ENCODE peak calls at places on chromosomes 11 and 22, in six cellular contexts. One of them, this sample, is unnamed.

GRCh38 chr22:38572065-38572464 is 2.1 kb upstream of the DMC1 start:
- DNase-seq in K562: peak; percentile 61
- DNase-seq in upper lobe of left lung: peak; percentile 23
- DNase-seq in sigmoid colon: no peak
- DNase-seq in HepG2: peak; percentile 38
- DNase-seq in GM12891: peak; percentile 22
- DNase-seq in this sample: peak; percentile 25

GRCh38 chr22:22940961-22941605 is 53.5 kb downstream of the IGLL5 start:
- DNase-seq in HepG2: no peak
- DNase-seq in upper lobe of left lung: peak; percentile 5
- DNase-seq in GM12891: no peak
- DNase-seq in K562: no peak
- DNase-seq in sigmoid colon: peak; percentile 59
- DNase-seq in this sample: no peak

GRCh38 chr11:68329496-68329895 is 17.1 kb downstream of the LRP5 start:
- DNase-seq in HepG2: no peak
- DNase-seq in K562: no peak
- DNase-seq in GM12891: no peak
- DNase-seq in sigmoid colon: no peak
- DNase-seq in upper lobe of left lung: no peak
- DNase-seq in this sample: no peak

GRCh38 chr11:28040384-28040783 is 67.6 kb downstream of the KIF18A start:
- DNase-seq in upper lobe of left lung: no peak
- DNase-seq in GM12891: no peak
- DNase-seq in sigmoid colon: no peak
- DNase-seq in K562: no peak
- DNase-seq in HepG2: no peak
- DNase-seq in this sample: no peak

GRCh38 chr11:23789938-23790371 is 706.9 kb upstream of the LUZP2 start:
- DNase-seq in GM12891: no peak
- DNase-seq in HepG2: no peak
- DNase-seq in K562: no peak
- DNase-seq in upper lobe of left lung: no peak
- DNase-seq in sigmoid colon: no peak
- DNase-seq in this sample: no peak

GRCh38 chr22:21961886-21962654 is 9.4 kb upstream of the PPM1F start:
- DNase-seq in HepG2: no peak
- DNase-seq in sigmoid colon: no peak
- DNase-seq in K562: no peak
- DNase-seq in upper lobe of left lung: no peak
- DNase-seq in GM12891: no peak
- DNase-seq in this sample: no peak

GRCh38 chr11:121091492-121092179 is 9.4 kb upstream of the TECTA start:
- DNase-seq in HepG2: peak; percentile 25
- DNase-seq in GM12891: no peak
- DNase-seq in K562: no peak
- DNase-seq in upper lobe of left lung: no peak
- DNase-seq in sigmoid colon: no peak
- DNase-seq in this sample: no peak

GRCh38 chr22:36419912-36420882 is 32.4 kb upstream of the MYH9 start:
- DNase-seq in HepG2: no peak
- DNase-seq in K562: no peak
- DNase-seq in upper lobe of left lung: no peak
- DNase-seq in GM12891: no peak
- DNase-seq in sigmoid colon: no peak
- DNase-seq in this sample: no peak

GRCh38 chr22:35883028-35883620 is 145.5 kb downstream of the RBFOX2 start:
- DNase-seq in upper lobe of left lung: no peak
- DNase-seq in K562: no peak
- DNase-seq in sigmoid colon: no peak
- DNase-seq in HepG2: no peak
- DNase-seq in GM12891: no peak
- DNase-seq in this sample: no peak

GRCh38 chr11:74179234-74180126 is 8.4 kb downstream of the PPME1 start:
- DNase-seq in K562: no peak
- DNase-seq in GM12891: no peak
- DNase-seq in HepG2: no peak
- DNase-seq in upper lobe of left lung: no peak
- DNase-seq in sigmoid colon: no peak
- DNase-seq in this sample: no peak

GRCh38 chr22:16960220-16960883 is 47.7 kb downstream of the GAB4 start:
- DNase-seq in K562: no peak
- DNase-seq in sigmoid colon: no peak
- DNase-seq in GM12891: no peak
- DNase-seq in HepG2: no peak
- DNase-seq in upper lobe of left lung: no peak
- DNase-seq in this sample: no peak

GRCh38 chr11:29255401-29255800 is 761.4 kb downstream of the KCNA4 start:
- DNase-seq in GM12891: no peak
- DNase-seq in sigmoid colon: no peak
- DNase-seq in K562: no peak
- DNase-seq in upper lobe of left lung: no peak
- DNase-seq in HepG2: no peak
- DNase-seq in this sample: no peak

GRCh38 chr11:124481365-124482323 is 36.1 kb upstream of the OR8B8 start:
- DNase-seq in HepG2: peak; percentile 9
- DNase-seq in sigmoid colon: no peak
- DNase-seq in upper lobe of left lung: no peak
- DNase-seq in GM12891: no peak
- DNase-seq in K562: peak; percentile 81
- DNase-seq in this sample: no peak

GRCh38 chr22:23655891-23656475 is 23.9 kb upstream of the DRICH1 start:
- DNase-seq in sigmoid colon: peak; percentile 37
- DNase-seq in GM12891: no peak
- DNase-seq in HepG2: no peak
- DNase-seq in K562: no peak
- DNase-seq in upper lobe of left lung: no peak
- DNase-seq in this sample: no peak

GRCh38 chr11:79055866-79056632 is 384.8 kb downstream of the TENM4 start:
- DNase-seq in GM12891: no peak
- DNase-seq in HepG2: no peak
- DNase-seq in sigmoid colon: no peak
- DNase-seq in K562: no peak
- DNase-seq in upper lobe of left lung: no peak
- DNase-seq in this sample: no peak

GRCh38 chr22:36425977-36426523 is 38.3 kb upstream of the MYH9 start:
- DNase-seq in upper lobe of left lung: no peak
- DNase-seq in K562: peak; percentile 82
- DNase-seq in HepG2: peak; percentile 74
- DNase-seq in sigmoid colon: no peak
- DNase-seq in GM12891: no peak
- DNase-seq in this sample: no peak

GRCh38 chr22:42877158-42877557 is 20.1 kb upstream of the ARFGAP3 start:
- DNase-seq in HepG2: no peak
- DNase-seq in sigmoid colon: no peak
- DNase-seq in K562: no peak
- DNase-seq in upper lobe of left lung: no peak
- DNase-seq in GM12891: no peak
- DNase-seq in this sample: no peak

GRCh38 chr11:97638825-97639224 is 1249.0 kb downstream of the JRKL start:
- DNase-seq in K562: no peak
- DNase-seq in GM12891: no peak
- DNase-seq in upper lobe of left lung: no peak
- DNase-seq in HepG2: no peak
- DNase-seq in sigmoid colon: no peak
- DNase-seq in this sample: no peak

GRCh38 chr22:36334081-36334831 is 53.5 kb downstream of the MYH9 start:
- DNase-seq in K562: peak; percentile 88
- DNase-seq in GM12891: no peak
- DNase-seq in sigmoid colon: peak; percentile 85
- DNase-seq in upper lobe of left lung: peak; percentile 69
- DNase-seq in HepG2: no peak
- DNase-seq in this sample: no peak

GRCh38 chr11:13972033-13972910 is 9.7 kb downstream of the SPON1 start:
- DNase-seq in sigmoid colon: no peak
- DNase-seq in upper lobe of left lung: no peak
- DNase-seq in K562: no peak
- DNase-seq in HepG2: no peak
- DNase-seq in GM12891: no peak
- DNase-seq in this sample: no peak

GRCh38 chr11:118660646-118661424 is 18.6 kb downstream of the TREH start:
- DNase-seq in K562: no peak
- DNase-seq in HepG2: peak; percentile 24
- DNase-seq in upper lobe of left lung: peak; percentile 20
- DNase-seq in GM12891: no peak
- DNase-seq in sigmoid colon: no peak
- DNase-seq in this sample: no peak

GRCh38 chr11:19102521-19102900 is 14.5 kb upstream of the ZDHHC13 start:
- DNase-seq in HepG2: no peak
- DNase-seq in upper lobe of left lung: no peak
- DNase-seq in GM12891: no peak
- DNase-seq in K562: no peak
- DNase-seq in sigmoid colon: no peak
- DNase-seq in this sample: no peak

GRCh38 chr11:120969993-120970392 is 53.9 kb upstream of the TBCEL start:
- DNase-seq in GM12891: no peak
- DNase-seq in sigmoid colon: no peak
- DNase-seq in K562: no peak
- DNase-seq in HepG2: no peak
- DNase-seq in upper lobe of left lung: no peak
- DNase-seq in this sample: no peak

GRCh38 chr11:120223793-120224192 is 13.0 kb downstream of the OAF start:
- DNase-seq in K562: no peak
- DNase-seq in HepG2: no peak
- DNase-seq in GM12891: no peak
- DNase-seq in sigmoid colon: no peak
- DNase-seq in upper lobe of left lung: no peak
- DNase-seq in this sample: no peak

GRCh38 chr22:40324468-40325305 is 21.6 kb upstream of the ADSL start:
- DNase-seq in upper lobe of left lung: no peak
- DNase-seq in GM12891: no peak
- DNase-seq in HepG2: no peak
- DNase-seq in sigmoid colon: no peak
- DNase-seq in K562: no peak
- DNase-seq in this sample: no peak

GRCh38 chr11:97610854-97611253 is 1221.0 kb downstream of the JRKL start:
- DNase-seq in upper lobe of left lung: no peak
- DNase-seq in K562: peak; percentile 7
- DNase-seq in GM12891: no peak
- DNase-seq in HepG2: no peak
- DNase-seq in sigmoid colon: no peak
- DNase-seq in this sample: no peak

GRCh38 chr22:43923191-43923590 is 414 bp upstream of the PNPLA3 start:
- DNase-seq in sigmoid colon: no peak
- DNase-seq in upper lobe of left lung: no peak
- DNase-seq in GM12891: no peak
- DNase-seq in HepG2: no peak
- DNase-seq in K562: no peak
- DNase-seq in this sample: no peak

GRCh38 chr11:119340335-119341221 is at the start of gene C1QTNF5:
- DNase-seq in sigmoid colon: peak; percentile 96
- DNase-seq in upper lobe of left lung: peak; percentile 76
- DNase-seq in GM12891: no peak
- DNase-seq in K562: no peak
- DNase-seq in HepG2: no peak
- DNase-seq in this sample: no peak

GRCh38 chr11:133507185-133507584 is 25.1 kb downstream of the OPCML start:
- DNase-seq in K562: no peak
- DNase-seq in HepG2: no peak
- DNase-seq in sigmoid colon: no peak
- DNase-seq in upper lobe of left lung: no peak
- DNase-seq in GM12891: no peak
- DNase-seq in this sample: no peak

GRCh38 chr11:9906043-9906791 is 242.3 kb downstream of the SWAP70 start:
- DNase-seq in K562: no peak
- DNase-seq in HepG2: peak; percentile 56
- DNase-seq in sigmoid colon: no peak
- DNase-seq in GM12891: no peak
- DNase-seq in upper lobe of left lung: no peak
- DNase-seq in this sample: no peak

GRCh38 chr11:65440831-65441499 is 18.4 kb downstream of the NEAT1 start:
- DNase-seq in upper lobe of left lung: no peak
- DNase-seq in GM12891: no peak
- DNase-seq in sigmoid colon: peak; percentile 66
- DNase-seq in HepG2: no peak
- DNase-seq in K562: peak; percentile 20
- DNase-seq in this sample: no peak

GRCh38 chr11:88535916-88536547 is 198.5 kb upstream of the CTSC start:
- DNase-seq in K562: no peak
- DNase-seq in sigmoid colon: no peak
- DNase-seq in GM12891: no peak
- DNase-seq in HepG2: peak; percentile 5
- DNase-seq in upper lobe of left lung: no peak
- DNase-seq in this sample: no peak
- TF ChIP-seq POLR2AphosphoS5 in K562: no peak
- TF ChIP-seq POLR2AphosphoS5 in sigmoid colon: no peak
- TF ChIP-seq POLR2AphosphoS5 in GM12891: no peak
- TF ChIP-seq POLR2AphosphoS5 in HepG2: no peak
- TF ChIP-seq POLR2AphosphoS5 in upper lobe of left lung: no peak
- TF ChIP-seq POLR2AphosphoS5 in this sample: no peak

GRCh38 chr22:28951969-28952521 is 68.7 kb downstream of the ZNRF3 start:
- DNase-seq in HepG2: peak; percentile 65
- DNase-seq in K562: no peak
- DNase-seq in GM12891: no peak
- DNase-seq in sigmoid colon: peak; percentile 82
- DNase-seq in upper lobe of left lung: peak; percentile 31
- DNase-seq in this sample: no peak
- TF ChIP-seq POLR2A in HepG2: no peak
- TF ChIP-seq POLR2A in K562: no peak
- TF ChIP-seq POLR2A in GM12891: no peak
- TF ChIP-seq POLR2A in sigmoid colon: no peak
- TF ChIP-seq POLR2A in upper lobe of left lung: no peak
- TF ChIP-seq POLR2A in this sample: no peak

GRCh38 chr11:88174627-88175003 is 628 bp downstream of the RAB38 start:
- DNase-seq in K562: no peak
- DNase-seq in sigmoid colon: peak; percentile 85
- DNase-seq in HepG2: no peak
- DNase-seq in GM12891: no peak
- DNase-seq in upper lobe of left lung: peak; percentile 79
- DNase-seq in this sample: no peak

GRCh38 chr11:88178211-88178610 is 3.0 kb upstream of the RAB38 start:
- DNase-seq in HepG2: no peak
- DNase-seq in K562: no peak
- DNase-seq in sigmoid colon: no peak
- DNase-seq in GM12891: no peak
- DNase-seq in upper lobe of left lung: no peak
- DNase-seq in this sample: no peak

GRCh38 chr11:88171982-88172381 is 3.3 kb downstream of the RAB38 start:
- DNase-seq in K562: no peak
- DNase-seq in sigmoid colon: no peak
- DNase-seq in HepG2: no peak
- DNase-seq in GM12891: no peak
- DNase-seq in upper lobe of left lung: no peak
- DNase-seq in this sample: no peak

GRCh38 chr11:88175707-88176066 is 444 bp upstream of the RAB38 start:
- DNase-seq in sigmoid colon: no peak
- DNase-seq in upper lobe of left lung: peak; percentile 28
- DNase-seq in HepG2: no peak
- DNase-seq in K562: peak; percentile 2
- DNase-seq in GM12891: no peak
- DNase-seq in this sample: no peak

GRCh38 chr11:88175004-88175706 is at the start of gene RAB38:
- DNase-seq in upper lobe of left lung: peak; percentile 58
- DNase-seq in GM12891: no peak
- DNase-seq in HepG2: no peak
- DNase-seq in sigmoid colon: peak; percentile 70
- DNase-seq in K562: peak; percentile 23
- DNase-seq in this sample: no peak
- TF ChIP-seq POLR2AphosphoS5 in upper lobe of left lung: no peak
- TF ChIP-seq POLR2AphosphoS5 in GM12891: peak; percentile 40
- TF ChIP-seq POLR2AphosphoS5 in HepG2: no peak
- TF ChIP-seq POLR2AphosphoS5 in sigmoid colon: no peak
- TF ChIP-seq POLR2AphosphoS5 in K562: no peak
- TF ChIP-seq POLR2AphosphoS5 in this sample: no peak

GRCh38 chr11:61429691-61430582 is at the start of the genes CPSF7 and SDHAF2:
- DNase-seq in K562: peak; percentile 98
- DNase-seq in GM12891: peak; percentile 90
- DNase-seq in sigmoid colon: peak; percentile 98
- DNase-seq in upper lobe of left lung: peak; percentile 97
- DNase-seq in HepG2: peak; percentile 89
- DNase-seq in this sample: peak; percentile 90
- TF ChIP-seq POLR2A in K562: peak; percentile 93
- TF ChIP-seq POLR2A in GM12891: peak; percentile 86
- TF ChIP-seq POLR2A in sigmoid colon: peak; percentile 50
- TF ChIP-seq POLR2A in upper lobe of left lung: peak; percentile 74
- TF ChIP-seq POLR2A in HepG2: peak; percentile 76
- TF ChIP-seq POLR2A in this sample: peak; percentile 80

This sample was measured in GM12892.